ENCODE peak calls at places on chromosomes 16 and 17, in nine cellular contexts. E is left lung, F is right atrium auricular region, D is keratinocyte, K is GM23248, G is sigmoid colon, W is neural progenitor cell, J is PC-9, M is IMR-90. O is an unnamed sample. For H3K4me1, the result is how much of the 10 kb centered on the place peaks cover.

GRCh38 chr17:81483862-81484194 is 28.8 kb downstream of the ACTG1 start:
- DNase-seq in E (no peak), F (no peak), D (no peak), K (no peak), G (no peak), W (peak), J (no peak), M (no peak), O (no peak)

GRCh38 chr17:39769974-39770587 is 32.3 kb downstream of the GRB7 start:
- DNase-seq in E (no peak), F (no peak), D (peak), K (peak), G (no peak), W (no peak), J (peak), M (peak), O (no peak)

GRCh38 chr17:31715436-31715835 is 143.6 kb downstream of the COPRS start:
- DNase-seq in E (no peak), F (no peak), D (no peak), K (no peak), G (no peak), W (no peak), J (no peak), M (no peak), O (no peak)

GRCh38 chr17:9051561-9051960 is 30.3 kb downstream of the NTN1 start:
- DNase-seq in E (no peak), F (no peak), D (no peak), K (no peak), G (no peak), W (no peak), J (peak), M (no peak), O (no peak)

GRCh38 chr17:71799657-71800056 is 321.2 kb upstream of the SOX9 start:
- DNase-seq in E (no peak), F (no peak), D (no peak), K (no peak), G (no peak), W (no peak), J (no peak), M (no peak), O (no peak)

GRCh38 chr16:50354629-50355456 is 13.9 kb downstream of the BRD7 start:
- DNase-seq in E (no peak), F (no peak), D (no peak), K (peak), G (no peak), W (no peak), J (no peak), M (no peak), O (no peak)

GRCh38 chr17:63740464-63741181 is 976 bp downstream of the STRADA start:
- DNase-seq in E (no peak), F (no peak), D (no peak), K (peak), G (no peak), W (no peak), J (no peak), M (peak), O (no peak)

GRCh38 chr16:77289331-77289809 is 90.2 kb downstream of the SYCE1L start:
- DNase-seq in E (no peak), F (no peak), D (no peak), K (peak), G (no peak), W (no peak), J (peak), M (peak), O (no peak)

GRCh38 chr16:75023019-75023418 is 24.2 kb downstream of the ZNRF1 start:
- DNase-seq in E (no peak), F (no peak), D (no peak), K (peak), G (no peak), W (no peak), J (no peak), M (peak), O (no peak)

GRCh38 chr17:42399948-42400843 is 12.0 kb upstream of the STAT3 start:
- DNase-seq in E (no peak), F (no peak), D (no peak), K (no peak), G (no peak), W (no peak), J (no peak), M (no peak), O (no peak)

GRCh38 chr17:32112416-32112815 is 29.9 kb upstream of the RHOT1 start:
- DNase-seq in E (no peak), F (no peak), D (no peak), K (no peak), G (no peak), W (no peak), J (no peak), M (no peak), O (no peak)

GRCh38 chr17:43449470-43450202 is 34.1 kb upstream of the DHX8 start:
- DNase-seq in E (no peak), F (no peak), D (no peak), K (peak), G (no peak), W (no peak), J (no peak), M (no peak), O (no peak)

GRCh38 chr17:5419959-5420653 is at the start of gene RPAIN:
- DNase-seq in E (peak), F (peak), D (no peak), K (peak), G (peak), W (peak), J (no peak), M (peak), O (peak)

GRCh38 chr16:303760-304505 is 21.0 kb downstream of the PDIA2 start:
- DNase-seq in E (no peak), F (no peak), D (no peak), K (peak), G (no peak), W (peak), J (no peak), M (no peak), O (no peak)

GRCh38 chr17:57480438-57481196 is 224.3 kb downstream of the MSI2 start:
- DNase-seq in E (no peak), F (no peak), D (no peak), K (peak), G (no peak), W (no peak), J (peak), M (peak), O (peak)

GRCh38 chr17:79667746-79668145 is 56.9 kb upstream of the RBFOX3 start:
- DNase-seq in E (peak), F (no peak), D (no peak), K (no peak), G (peak), W (no peak), J (no peak), M (no peak), O (peak)

GRCh38 chr17:42591411-42591810 is 13.9 kb upstream of the PSMC3IP start:
- DNase-seq in E (no peak), F (no peak), D (no peak), K (no peak), G (peak), W (no peak), J (no peak), M (no peak), O (no peak)

GRCh38 chr16:63776437-63776836 is 1345.4 kb downstream of the CDH11 start:
- DNase-seq in E (no peak), F (no peak), D (no peak), K (no peak), G (no peak), W (no peak), J (no peak), M (no peak), O (no peak)

GRCh38 chr17:78781339-78782304 is at the start of gene CYTH1:
- DNase-seq in E (peak), F (no peak), D (no peak), K (peak), G (peak), W (peak), J (no peak), M (no peak), O (no peak)

GRCh38 chr17:62705781-62706597 is 78.5 kb downstream of the MRC2 start:
- DNase-seq in E (peak), F (no peak), D (no peak), K (no peak), G (peak), W (peak), J (peak), M (peak), O (no peak)

GRCh38 chr16:55240933-55241332 is 83.1 kb upstream of the IRX6 start:
- DNase-seq in E (no peak), F (no peak), D (no peak), K (no peak), G (no peak), W (peak), J (no peak), M (no peak), O (no peak)

GRCh38 chr17:57523926-57524634 is 221.0 kb downstream of the CCDC182 start:
- DNase-seq in E (peak), F (no peak), D (peak), K (peak), G (no peak), W (no peak), J (no peak), M (peak), O (peak)

GRCh38 chr16:87744750-87745514 is 20.9 kb downstream of the KLHDC4 start:
- DNase-seq in E (no peak), F (no peak), D (no peak), K (no peak), G (no peak), W (no peak), J (no peak), M (no peak), O (no peak)

GRCh38 chr16:56994311-56994710 is 5.0 kb downstream of the NLRC5 start:
- DNase-seq in E (no peak), F (no peak), D (no peak), K (no peak), G (peak), W (no peak), J (no peak), M (no peak), O (no peak)

GRCh38 chr17:40068129-40068581 is 5.4 kb downstream of the THRA start:
- DNase-seq in E (no peak), F (no peak), D (no peak), K (peak), G (peak), W (peak), J (no peak), M (no peak), O (no peak)

GRCh38 chr16:79269211-79269863 is 331.2 kb downstream of the MAF start:
- DNase-seq in E (no peak), F (no peak), D (no peak), K (no peak), G (no peak), W (no peak), J (no peak), M (no peak), O (no peak)

GRCh38 chr16:8958344-8958808 is 5.3 kb downstream of the USP7 start:
- DNase-seq in E (no peak), F (peak), D (no peak), K (peak), G (peak), W (peak), J (no peak), M (peak), O (no peak)

GRCh38 chr17:12395733-12396354 is 269.8 kb upstream of the MYOCD start:
- DNase-seq in E (no peak), F (no peak), D (no peak), K (peak), G (no peak), W (peak), J (no peak), M (no peak), O (no peak)

GRCh38 chr17:40611840-40612509 is 35.6 kb downstream of the SMARCE1 start:
- DNase-seq in E (no peak), F (no peak), D (no peak), K (no peak), G (no peak), W (no peak), J (no peak), M (no peak), O (no peak)

GRCh38 chr17:65074778-65075250 is 18.3 kb upstream of the GNA13 start:
- DNase-seq in E (no peak), F (peak), D (no peak), K (no peak), G (peak), W (no peak), J (no peak), M (peak), O (peak)

GRCh38 chr17:39740357-39741111 is 2.8 kb downstream of the GRB7 start:
- DNase-seq in E (no peak), F (no peak), D (peak), K (peak), G (no peak), W (no peak), J (peak), M (peak), O (peak)

GRCh38 chr17:40518401-40519088 is 17.1 kb upstream of the TNS4 start:
- DNase-seq in E (peak), F (no peak), D (no peak), K (peak), G (no peak), W (no peak), J (peak), M (no peak), O (no peak)

GRCh38 chr16:354971-355441 is 2.5 kb upstream of the AXIN1 start:
- DNase-seq in E (no peak), F (no peak), D (no peak), K (no peak), G (no peak), W (no peak), J (no peak), M (no peak), O (no peak)

GRCh38 chr16:46686815-46687473 is 2.0 kb downstream of the VPS35 start:
- DNase-seq in E (no peak), F (no peak), D (no peak), K (no peak), G (no peak), W (no peak), J (no peak), M (no peak), O (no peak)
- H3K4me1 ChIP-seq in E (under half), F (under half), D (under half), K (under half), G (under half), W (under half), J (under half), M (under half), O (under half)

GRCh38 chr16:67857547-67858233 is 10.2 kb upstream of the CENPT start:
- DNase-seq in E (peak), F (peak), D (no peak), K (peak), G (peak), W (no peak), J (peak), M (peak), O (peak)
- H3K4me1 ChIP-seq in E (under half), F (half or more), D (under half), K (under half), G (under half), W (under half), J (half or more), M (under half), O (under half)

GRCh38 chr16:85617948-85618347 is 4.8 kb downstream of the GSE1 start:
- DNase-seq in E (no peak), F (no peak), D (no peak), K (no peak), G (no peak), W (no peak), J (no peak), M (no peak), O (no peak)

GRCh38 chr16:85615014-85615851 is 2.1 kb downstream of the GSE1 start:
- DNase-seq in E (peak), F (peak), D (peak), K (no peak), G (no peak), W (peak), J (peak), M (no peak), O (peak)

GRCh38 chr16:85614338-85615013 is 1.4 kb downstream of the GSE1 start:
- DNase-seq in E (no peak), F (no peak), D (no peak), K (no peak), G (no peak), W (peak), J (no peak), M (no peak), O (no peak)

GRCh38 chr16:85616608-85617311 is 3.6 kb downstream of the GSE1 start:
- DNase-seq in E (peak), F (no peak), D (no peak), K (no peak), G (no peak), W (no peak), J (no peak), M (no peak), O (no peak)

DNA sequence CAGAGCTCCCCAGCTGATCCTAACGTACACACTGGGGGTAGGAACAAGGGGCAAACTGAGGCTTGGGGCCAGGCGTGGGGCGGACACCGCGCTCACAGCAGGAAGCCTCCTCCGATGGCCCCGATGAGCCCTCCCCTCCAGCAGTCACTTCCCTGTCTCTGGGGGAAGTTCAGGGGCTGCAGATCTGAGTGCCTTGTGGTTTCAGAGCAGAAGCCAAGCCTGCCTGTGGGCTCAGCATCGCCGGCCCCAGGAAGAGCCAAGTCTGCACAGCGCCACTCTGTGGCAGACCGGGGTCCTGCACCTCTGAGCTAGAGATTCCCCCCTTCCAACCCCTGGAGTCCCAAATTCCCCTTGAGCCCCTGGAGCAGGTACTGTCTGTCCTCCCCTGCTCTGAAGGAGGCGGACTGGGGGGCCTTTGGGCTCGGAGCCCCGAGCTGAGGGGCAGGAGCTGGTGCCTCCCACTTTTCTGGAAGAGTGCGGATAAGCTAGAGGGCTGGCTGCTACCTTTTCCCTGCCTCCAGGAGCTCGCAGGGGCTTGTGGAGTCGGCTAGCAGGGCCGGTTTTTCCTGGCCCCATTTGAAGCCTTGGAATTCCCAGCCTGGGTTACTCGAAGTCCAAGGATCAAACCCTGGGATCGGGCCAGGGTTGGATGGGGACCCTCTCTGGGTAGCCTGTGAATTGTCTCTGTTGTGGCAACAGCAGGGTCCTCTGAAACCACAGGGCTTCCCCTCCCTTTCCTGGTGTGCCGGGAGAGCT is 2.9 kb downstream of the GSE1 start:
- DNase-seq in E (peak), F (peak), D (no peak), K (peak), G (peak), W (peak), J (peak), M (peak), O (peak)
- H3K4me1 ChIP-seq in E (under half), F (half or more), D (under half), K (under half), G (half or more), W (under half), J (under half), M (under half), O (under half)

GRCh38 chr16:28192811-28193529 is 18.8 kb downstream of the XPO6 start:
- DNase-seq in E (no peak), F (no peak), D (no peak), K (no peak), G (no peak), W (no peak), J (no peak), M (no peak), O (no peak)
- H3K4me1 ChIP-seq in E (under half), F (under half), D (under half), K (half or more), G (under half), W (under half), J (half or more), M (under half), O (under half)

GRCh38 chr16:3953728-3954410 is 73.4 kb upstream of the CREBBP start:
- DNase-seq in E (no peak), F (no peak), D (no peak), K (no peak), G (peak), W (peak), J (no peak), M (no peak), O (no peak)
- H3K4me1 ChIP-seq in E (under half), F (half or more), D (under half), K (under half), G (under half), W (under half), J (under half), M (under half), O (under half)

DNA sequence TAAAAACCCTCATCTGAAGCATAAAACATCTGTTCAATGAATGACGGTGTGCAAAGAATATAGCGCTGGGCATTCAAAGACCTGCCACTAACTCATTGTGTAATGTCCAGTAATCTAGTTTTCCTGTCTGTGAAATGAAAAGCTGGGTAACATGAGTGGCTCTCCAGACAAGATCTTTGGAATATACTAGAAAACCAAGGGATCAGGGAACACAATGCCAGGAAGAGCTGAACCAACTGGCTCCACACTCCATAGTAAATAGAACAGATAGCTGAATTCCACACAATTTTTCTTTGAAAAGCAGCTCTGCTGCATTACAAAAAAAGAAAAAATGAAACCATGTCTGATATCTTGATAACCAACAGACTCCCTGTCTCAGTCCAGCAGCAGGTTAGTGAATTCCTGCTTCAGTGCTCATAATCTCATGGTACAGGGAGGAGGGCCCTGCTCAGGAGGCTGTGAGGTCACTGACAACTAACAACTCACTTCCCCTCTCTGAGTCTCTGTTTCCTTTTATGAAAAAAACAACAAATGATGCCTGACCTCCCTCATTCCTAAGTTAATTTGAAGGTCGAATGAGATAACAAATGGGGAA is 97.1 kb downstream of the CDH11 start:
- DNase-seq in E (no peak), F (no peak), D (no peak), K (peak), G (no peak), W (no peak), J (no peak), M (peak), O (no peak)
- H3K4me1 ChIP-seq in E (under half), F (under half), D (under half), K (under half), G (under half), W (under half), J (under half), M (under half), O (under half)

DNA sequence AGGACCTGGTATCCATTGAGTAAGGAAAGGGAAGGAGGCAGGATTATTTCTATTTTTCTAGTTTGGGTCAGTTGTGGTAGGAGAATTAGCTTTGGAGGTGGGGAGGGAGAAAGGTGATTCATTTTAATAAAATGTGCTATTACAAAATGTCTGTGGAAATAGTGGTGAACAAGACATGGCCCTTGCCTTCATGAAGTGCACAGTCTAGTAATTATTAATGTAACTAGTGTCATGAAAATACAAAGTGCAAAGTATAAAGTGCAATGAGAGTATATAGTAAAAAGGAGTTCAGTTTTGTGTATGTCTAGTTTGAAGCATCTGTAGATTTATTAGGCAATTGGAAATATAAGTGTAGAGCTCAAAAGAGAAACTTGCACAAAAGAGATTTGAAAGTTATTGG is 11.9 kb downstream of the NFATC3 start:
- DNase-seq in E (no peak), F (no peak), D (no peak), K (no peak), G (no peak), W (no peak), J (no peak), M (no peak), O (no peak)
- H3K4me1 ChIP-seq in E (under half), F (under half), D (under half), K (under half), G (under half), W (under half), J (under half), M (under half), O (under half)

GRCh38 chr17:14015286-14015685 is 54.0 kb upstream of the COX10 start:
- DNase-seq in E (no peak), F (no peak), D (no peak), K (no peak), G (no peak), W (no peak), J (no peak), M (no peak), O (no peak)
- H3K4me1 ChIP-seq in E (under half), F (under half), D (under half), K (under half), G (under half), W (under half), J (under half), M (under half), O (under half)